ENCODE peak calls at places on chromosomes 7 and 10, in seven cellular contexts. One of them, this sample, is unnamed.

GRCh38 chr7:99730992-99731391 is 4.0 kb downstream of the CYP3A7 start:
- DNase-seq in H9: no peak
- DNase-seq in HFF-Myc: no peak
- DNase-seq in IMR-90: no peak
- DNase-seq in MM.1S: no peak
- DNase-seq in nephron progenitor cell: no peak
- DNase-seq in mammary epithelial cell: no peak
- DNase-seq in this sample: no peak

GRCh38 chr7:19116121-19117080 is 1.0 kb downstream of the TWIST1 start:
- DNase-seq in H9: peak; percentile 63
- DNase-seq in HFF-Myc: no peak
- DNase-seq in IMR-90: peak; percentile 50
- DNase-seq in MM.1S: peak; percentile 24
- DNase-seq in nephron progenitor cell: peak; percentile 42
- DNase-seq in mammary epithelial cell: peak; percentile 42
- DNase-seq in this sample: peak; percentile 59

GRCh38 chr7:93943816-93944540 is 22.4 kb downstream of the GNG11 start:
- DNase-seq in H9: no peak
- DNase-seq in HFF-Myc: no peak
- DNase-seq in IMR-90: no peak
- DNase-seq in MM.1S: peak; percentile 89
- DNase-seq in nephron progenitor cell: no peak
- DNase-seq in mammary epithelial cell: no peak
- DNase-seq in this sample: no peak

GRCh38 chr7:24199978-24200377 is 84.0 kb upstream of the NPY start:
- DNase-seq in H9: no peak
- DNase-seq in HFF-Myc: no peak
- DNase-seq in IMR-90: no peak
- DNase-seq in MM.1S: no peak
- DNase-seq in nephron progenitor cell: no peak
- DNase-seq in mammary epithelial cell: no peak
- DNase-seq in this sample: no peak

GRCh38 chr7:75687246-75688088 is 51.3 kb downstream of the HIP1 start:
- DNase-seq in H9: no peak
- DNase-seq in HFF-Myc: no peak
- DNase-seq in IMR-90: no peak
- DNase-seq in MM.1S: no peak
- DNase-seq in nephron progenitor cell: no peak
- DNase-seq in mammary epithelial cell: no peak
- DNase-seq in this sample: no peak

GRCh38 chr7:73521636-73522080 is 435 bp downstream of the BAZ1B start:
- DNase-seq in H9: peak; percentile 55
- DNase-seq in HFF-Myc: no peak
- DNase-seq in IMR-90: peak; percentile 20
- DNase-seq in MM.1S: peak; percentile 67
- DNase-seq in nephron progenitor cell: peak; percentile 64
- DNase-seq in mammary epithelial cell: no peak
- DNase-seq in this sample: peak; percentile 89

GRCh38 chr7:46386428-46387399 is 465.6 kb upstream of the IGFBP3 start:
- DNase-seq in H9: no peak
- DNase-seq in HFF-Myc: no peak
- DNase-seq in IMR-90: peak; percentile 4
- DNase-seq in MM.1S: no peak
- DNase-seq in nephron progenitor cell: no peak
- DNase-seq in mammary epithelial cell: no peak
- DNase-seq in this sample: no peak

GRCh38 chr7:95190515-95190914 is 133.8 kb downstream of the PON1 start:
- DNase-seq in H9: peak; percentile 32
- DNase-seq in HFF-Myc: no peak
- DNase-seq in IMR-90: no peak
- DNase-seq in MM.1S: no peak
- DNase-seq in nephron progenitor cell: no peak
- DNase-seq in mammary epithelial cell: peak; percentile 3
- DNase-seq in this sample: no peak

GRCh38 chr7:90409667-90410066 is 6.4 kb downstream of the CLDN12 start:
- DNase-seq in H9: no peak
- DNase-seq in HFF-Myc: no peak
- DNase-seq in IMR-90: no peak
- DNase-seq in MM.1S: no peak
- DNase-seq in nephron progenitor cell: no peak
- DNase-seq in mammary epithelial cell: no peak
- DNase-seq in this sample: no peak

GRCh38 chr7:90411510-90411909 is 8.2 kb downstream of the CLDN12 start:
- DNase-seq in H9: no peak
- DNase-seq in HFF-Myc: no peak
- DNase-seq in IMR-90: peak; percentile 17
- DNase-seq in MM.1S: no peak
- DNase-seq in nephron progenitor cell: no peak
- DNase-seq in mammary epithelial cell: peak; percentile 30
- DNase-seq in this sample: no peak

GRCh38 chr7:90412458-90413184 is 9.4 kb downstream of the CLDN12 start:
- DNase-seq in H9: peak; percentile 54
- DNase-seq in HFF-Myc: no peak
- DNase-seq in IMR-90: no peak
- DNase-seq in MM.1S: peak; percentile 28
- DNase-seq in nephron progenitor cell: peak; percentile 4
- DNase-seq in mammary epithelial cell: peak; percentile 30
- DNase-seq in this sample: no peak

GRCh38 chr7:90408142-90408541 is 4.9 kb downstream of the CLDN12 start:
- DNase-seq in H9: no peak
- DNase-seq in HFF-Myc: no peak
- DNase-seq in IMR-90: no peak
- DNase-seq in MM.1S: no peak
- DNase-seq in nephron progenitor cell: no peak
- DNase-seq in mammary epithelial cell: no peak
- DNase-seq in this sample: no peak

DNA sequence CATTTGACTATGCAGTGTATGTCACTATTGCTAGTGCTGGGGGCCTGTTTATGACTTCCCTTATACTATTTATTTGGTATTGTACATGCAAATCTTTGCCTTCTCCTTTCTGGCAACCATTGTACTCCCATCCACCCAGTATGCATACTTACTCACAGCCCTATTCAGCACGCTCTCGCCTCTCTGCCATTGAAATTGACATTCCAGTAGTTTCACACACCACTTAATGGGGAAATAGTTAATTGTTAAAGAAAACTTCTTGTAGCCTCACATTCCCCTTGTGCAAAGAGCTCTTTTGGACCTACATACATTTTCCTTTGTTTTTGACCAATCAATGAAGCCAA is 9.9 kb downstream of the CLDN12 start:
- DNase-seq in H9: no peak
- DNase-seq in HFF-Myc: no peak
- DNase-seq in IMR-90: no peak
- DNase-seq in MM.1S: no peak
- DNase-seq in nephron progenitor cell: no peak
- DNase-seq in mammary epithelial cell: no peak
- DNase-seq in this sample: no peak
- TF ChIP-seq CTCF in H9: no peak
- TF ChIP-seq CTCF in HFF-Myc: no peak
- TF ChIP-seq CTCF in IMR-90: no peak
- TF ChIP-seq CTCF in MM.1S: no peak
- TF ChIP-seq CTCF in nephron progenitor cell: no peak
- TF ChIP-seq CTCF in mammary epithelial cell: no peak
- TF ChIP-seq CTCF in this sample: no peak

GRCh38 chr7:37484460-37485063 is 35.9 kb upstream of the ELMO1 start:
- DNase-seq in H9: no peak
- DNase-seq in HFF-Myc: no peak
- DNase-seq in IMR-90: no peak
- DNase-seq in MM.1S: no peak
- DNase-seq in nephron progenitor cell: no peak
- DNase-seq in mammary epithelial cell: no peak
- DNase-seq in this sample: no peak
- TF ChIP-seq CTCF in H9: no peak
- TF ChIP-seq CTCF in HFF-Myc: no peak
- TF ChIP-seq CTCF in IMR-90: no peak
- TF ChIP-seq CTCF in MM.1S: no peak
- TF ChIP-seq CTCF in nephron progenitor cell: no peak
- TF ChIP-seq CTCF in mammary epithelial cell: no peak
- TF ChIP-seq CTCF in this sample: no peak

GRCh38 chr7:12731214-12731656 is 43.8 kb downstream of the ARL4A start:
- DNase-seq in H9: peak; percentile 54
- DNase-seq in HFF-Myc: peak; percentile 38
- DNase-seq in IMR-90: peak; percentile 36
- DNase-seq in MM.1S: peak; percentile 78
- DNase-seq in nephron progenitor cell: no peak
- DNase-seq in mammary epithelial cell: peak; percentile 69
- DNase-seq in this sample: no peak
- TF ChIP-seq CTCF in H9: no peak
- TF ChIP-seq CTCF in HFF-Myc: no peak
- TF ChIP-seq CTCF in IMR-90: no peak
- TF ChIP-seq CTCF in MM.1S: no peak
- TF ChIP-seq CTCF in nephron progenitor cell: no peak
- TF ChIP-seq CTCF in mammary epithelial cell: peak; percentile 9
- TF ChIP-seq CTCF in this sample: no peak

GRCh38 chr10:71982269-71983178 is 18.3 kb downstream of the CHST3 start:
- DNase-seq in H9: no peak
- DNase-seq in HFF-Myc: no peak
- DNase-seq in IMR-90: no peak
- DNase-seq in MM.1S: no peak
- DNase-seq in nephron progenitor cell: no peak
- DNase-seq in mammary epithelial cell: no peak
- DNase-seq in this sample: no peak
- TF ChIP-seq CTCF in H9: peak; percentile 40
- TF ChIP-seq CTCF in HFF-Myc: no peak
- TF ChIP-seq CTCF in IMR-90: no peak
- TF ChIP-seq CTCF in MM.1S: no peak
- TF ChIP-seq CTCF in nephron progenitor cell: no peak
- TF ChIP-seq CTCF in mammary epithelial cell: no peak
- TF ChIP-seq CTCF in this sample: no peak

GRCh38 chr10:8768341-8768740 is 713.9 kb downstream of the GATA3 start:
- DNase-seq in H9: no peak
- DNase-seq in HFF-Myc: no peak
- DNase-seq in IMR-90: no peak
- DNase-seq in MM.1S: no peak
- DNase-seq in nephron progenitor cell: no peak
- DNase-seq in mammary epithelial cell: no peak
- DNase-seq in this sample: no peak
- TF ChIP-seq CTCF in H9: no peak
- TF ChIP-seq CTCF in HFF-Myc: no peak
- TF ChIP-seq CTCF in IMR-90: no peak
- TF ChIP-seq CTCF in MM.1S: no peak
- TF ChIP-seq CTCF in nephron progenitor cell: no peak
- TF ChIP-seq CTCF in mammary epithelial cell: no peak
- TF ChIP-seq CTCF in this sample: no peak

GRCh38 chr10:14617850-14618249 is 156.8 kb downstream of the FAM107B start:
- DNase-seq in H9: no peak
- DNase-seq in HFF-Myc: no peak
- DNase-seq in IMR-90: peak; percentile 45
- DNase-seq in MM.1S: no peak
- DNase-seq in nephron progenitor cell: no peak
- DNase-seq in mammary epithelial cell: peak; percentile 68
- DNase-seq in this sample: no peak
- TF ChIP-seq CTCF in H9: peak; percentile 17
- TF ChIP-seq CTCF in HFF-Myc: no peak
- TF ChIP-seq CTCF in IMR-90: peak; percentile 23
- TF ChIP-seq CTCF in MM.1S: no peak
- TF ChIP-seq CTCF in nephron progenitor cell: no peak
- TF ChIP-seq CTCF in mammary epithelial cell: peak; percentile 11
- TF ChIP-seq CTCF in this sample: no peak

GRCh38 chr7:55423891-55424290 is 58.8 kb downstream of the LANCL2 start:
- DNase-seq in H9: no peak
- DNase-seq in HFF-Myc: no peak
- DNase-seq in IMR-90: peak; percentile 24
- DNase-seq in MM.1S: no peak
- DNase-seq in nephron progenitor cell: no peak
- DNase-seq in mammary epithelial cell: no peak
- DNase-seq in this sample: no peak

GRCh38 chr7:55426676-55427075 is 61.5 kb downstream of the LANCL2 start:
- DNase-seq in H9: peak; percentile 54
- DNase-seq in HFF-Myc: no peak
- DNase-seq in IMR-90: no peak
- DNase-seq in MM.1S: no peak
- DNase-seq in nephron progenitor cell: no peak
- DNase-seq in mammary epithelial cell: no peak
- DNase-seq in this sample: no peak

GRCh38 chr7:55420535-55420934 is 55.4 kb downstream of the LANCL2 start:
- DNase-seq in H9: no peak
- DNase-seq in HFF-Myc: no peak
- DNase-seq in IMR-90: peak; percentile 65
- DNase-seq in MM.1S: no peak
- DNase-seq in nephron progenitor cell: no peak
- DNase-seq in mammary epithelial cell: no peak
- DNase-seq in this sample: no peak

GRCh38 chr7:55425141-55425752 is 60.1 kb downstream of the LANCL2 start:
- DNase-seq in H9: no peak
- DNase-seq in HFF-Myc: no peak
- DNase-seq in IMR-90: no peak
- DNase-seq in MM.1S: no peak
- DNase-seq in nephron progenitor cell: no peak
- DNase-seq in mammary epithelial cell: no peak
- DNase-seq in this sample: no peak

GRCh38 chr7:55423277-55423711 is 58.2 kb downstream of the LANCL2 start:
- DNase-seq in H9: no peak
- DNase-seq in HFF-Myc: no peak
- DNase-seq in IMR-90: peak; percentile 58
- DNase-seq in MM.1S: no peak
- DNase-seq in nephron progenitor cell: no peak
- DNase-seq in mammary epithelial cell: no peak
- DNase-seq in this sample: no peak
- TF ChIP-seq CTCF in H9: peak; percentile 39
- TF ChIP-seq CTCF in HFF-Myc: peak; percentile 25
- TF ChIP-seq CTCF in IMR-90: peak; percentile 37
- TF ChIP-seq CTCF in MM.1S: no peak
- TF ChIP-seq CTCF in nephron progenitor cell: no peak
- TF ChIP-seq CTCF in mammary epithelial cell: no peak
- TF ChIP-seq CTCF in this sample: no peak

DNA sequence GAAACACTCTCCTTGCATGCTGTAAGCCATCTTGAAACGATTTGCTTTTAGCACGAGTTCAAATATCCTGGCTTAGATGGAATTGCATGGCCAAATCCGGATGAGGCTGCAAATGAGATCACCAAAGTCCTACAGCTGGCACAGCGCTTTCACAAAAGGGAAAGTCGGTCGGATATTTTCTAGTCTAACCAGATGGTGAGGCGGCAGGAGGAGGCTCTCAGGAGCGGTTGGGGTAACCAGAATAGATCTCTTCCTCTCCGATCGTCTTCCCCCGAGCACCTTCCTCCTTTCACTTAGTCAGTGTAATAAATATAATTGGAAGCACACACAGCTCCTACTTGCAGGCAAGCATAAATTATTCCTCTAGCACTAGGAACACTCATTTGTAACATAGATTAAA is 857.6 kb downstream of the TYW1 start:
- DNase-seq in H9: no peak
- DNase-seq in HFF-Myc: no peak
- DNase-seq in IMR-90: no peak
- DNase-seq in MM.1S: no peak
- DNase-seq in nephron progenitor cell: no peak
- DNase-seq in mammary epithelial cell: no peak
- DNase-seq in this sample: no peak
- TF ChIP-seq CTCF in H9: no peak
- TF ChIP-seq CTCF in HFF-Myc: no peak
- TF ChIP-seq CTCF in IMR-90: no peak
- TF ChIP-seq CTCF in MM.1S: no peak
- TF ChIP-seq CTCF in nephron progenitor cell: no peak
- TF ChIP-seq CTCF in mammary epithelial cell: no peak
- TF ChIP-seq CTCF in this sample: no peak

This sample was measured in GM20000.